ENCODE peak calls at places on chromosome 20, in eight cellular contexts. L is CD8-positive, alpha-beta T cell; D is cardiac muscle cell; R is uterus; H is heart left ventricle; S is upper lobe of right lung; U is fibroblast of lung; N is lower lobe of right lung. X is an unnamed sample. For H3K4me1, the result is how much of the 10 kb centered on the place peaks cover.

GRCh38 chr20:33555755-33556154 is 65.9 kb downstream of the CBFA2T2 start:
- DNase-seq in U (no peak), R (no peak), H (no peak), L (no peak), D (no peak), N (no peak), S (no peak), X (no peak)

GRCh38 chr20:23229989-23230388 is 120.6 kb upstream of the NXT1 start:
- DNase-seq in U (no peak), L (no peak), D (no peak), N (no peak), S (no peak), R (no peak), H (no peak), X (no peak)

GRCh38 chr20:2840967-2841531 is 504 bp downstream of the VPS16 start:
- DNase-seq in R (peak), D (peak), N (peak), U (peak), S (peak), L (peak), H (peak), X (peak)

GRCh38 chr20:41654292-41654691 is 36.1 kb upstream of the CHD6 start:
- DNase-seq in U (no peak), L (no peak), S (no peak), N (no peak), D (no peak), R (no peak), H (no peak), X (no peak)

GRCh38 chr20:53865905-53866786 is 204.2 kb downstream of the BCAS1 start:
- DNase-seq in R (no peak), D (peak), S (no peak), U (peak), H (peak), N (no peak), L (no peak), X (no peak)

GRCh38 chr20:39822667-39823066 is 860.5 kb downstream of the DHX35 start:
- DNase-seq in S (no peak), L (no peak), R (no peak), H (no peak), D (no peak), N (no peak), U (peak), X (no peak)

GRCh38 chr20:19552896-19553180 is 205.2 kb upstream of the RIN2 start:
- DNase-seq in H (no peak), S (no peak), N (no peak), L (no peak), D (no peak), R (no peak), U (no peak), X (no peak)

GRCh38 chr20:33521461-33521860 is 31.6 kb downstream of the CBFA2T2 start:
- DNase-seq in U (no peak), N (no peak), S (no peak), D (no peak), H (no peak), L (no peak), R (no peak), X (no peak)

GRCh38 chr20:58699246-58700107 is 6.9 kb downstream of the NPEPL1 start:
- DNase-seq in U (no peak), N (no peak), S (no peak), L (no peak), H (no peak), D (no peak), R (peak), X (peak)

GRCh38 chr20:62282103-62282502 is 20.7 kb upstream of the ADRM1 start:
- DNase-seq in R (no peak), D (no peak), N (no peak), U (no peak), S (no peak), H (no peak), L (no peak), X (no peak)

GRCh38 chr20:24138951-24139350 is 150.4 kb upstream of the GGTLC1 start:
- DNase-seq in D (no peak), S (no peak), U (no peak), H (no peak), L (no peak), R (no peak), N (no peak), X (no peak)

DNA sequence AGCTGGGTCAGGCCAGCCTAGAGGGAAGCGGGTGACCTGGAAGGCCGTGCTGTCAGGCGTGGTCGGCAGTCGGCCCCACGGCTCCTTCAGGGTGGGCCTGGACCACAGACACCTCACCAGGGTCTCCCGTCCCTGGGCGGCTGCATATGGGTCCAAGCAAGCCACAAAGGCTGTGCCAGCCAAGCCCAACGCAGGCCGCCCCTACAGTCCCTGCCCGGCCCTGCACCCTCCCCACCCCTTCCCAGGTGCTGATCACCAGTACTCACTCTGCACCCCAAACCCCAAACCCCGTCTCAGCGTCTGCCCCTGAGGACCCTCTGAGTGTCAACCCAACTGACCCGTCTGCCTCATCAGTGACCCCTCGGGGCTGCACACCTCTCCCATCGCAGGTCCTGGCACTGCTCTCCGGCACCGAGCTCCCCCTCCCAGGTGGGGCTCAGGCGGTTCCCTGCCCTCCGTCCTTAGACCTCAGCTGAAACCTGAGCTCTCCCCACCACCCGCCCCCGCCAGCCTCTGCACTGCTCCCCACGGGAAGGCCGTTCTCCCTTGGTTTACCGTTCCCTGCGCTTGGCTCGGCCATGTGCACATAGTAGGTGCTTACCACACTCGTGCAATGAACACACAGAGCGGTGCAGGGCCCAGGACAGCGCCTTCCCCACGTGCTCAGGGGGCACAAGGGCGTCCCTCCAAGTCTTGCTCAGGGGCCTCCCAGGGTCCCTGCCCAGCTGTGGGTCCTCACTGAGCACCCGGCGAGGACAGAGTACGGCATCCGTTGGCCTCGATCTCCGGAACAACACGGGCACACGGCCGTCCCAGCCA is 1.4 kb upstream of the PPDPF start:
- DNase-seq in H (peak), L (no peak), R (peak), U (no peak), S (peak), D (no peak), N (peak), X (no peak)
- TF ChIP-seq CTCF in H (no peak), L (no peak), R (no peak), U (no peak), S (no peak), D (no peak), N (no peak), X (no peak)

GRCh38 chr20:50110141-50111047 is 2.6 kb downstream of the UBE2V1 start:
- DNase-seq in L (peak), S (no peak), D (no peak), H (no peak), R (no peak), N (no peak), U (no peak), X (no peak)

GRCh38 chr20:50112512-50113419 is at the start of gene UBE2V1:
- DNase-seq in H (peak), N (peak), U (peak), L (peak), S (peak), R (peak), D (peak), X (peak)

GRCh38 chr20:50111829-50112495 is 988 bp downstream of the UBE2V1 start:
- DNase-seq in N (no peak), R (no peak), D (no peak), L (no peak), S (no peak), U (no peak), H (no peak), X (no peak)

GRCh38 chr20:50113420-50114224 is 672 bp upstream of the UBE2V1 start:
- DNase-seq in N (no peak), S (no peak), L (no peak), D (no peak), H (no peak), U (no peak), R (no peak), X (no peak)

GRCh38 chr20:50111120-50111828 is 1.7 kb downstream of the UBE2V1 start:
- DNase-seq in D (no peak), R (no peak), L (no peak), H (no peak), N (no peak), U (no peak), S (no peak), X (no peak)
- H3K4me1 ChIP-seq in D (half or more), R (under half), L (half or more), H (under half), N (half or more), U (under half), S (half or more), X (half or more)

DNA sequence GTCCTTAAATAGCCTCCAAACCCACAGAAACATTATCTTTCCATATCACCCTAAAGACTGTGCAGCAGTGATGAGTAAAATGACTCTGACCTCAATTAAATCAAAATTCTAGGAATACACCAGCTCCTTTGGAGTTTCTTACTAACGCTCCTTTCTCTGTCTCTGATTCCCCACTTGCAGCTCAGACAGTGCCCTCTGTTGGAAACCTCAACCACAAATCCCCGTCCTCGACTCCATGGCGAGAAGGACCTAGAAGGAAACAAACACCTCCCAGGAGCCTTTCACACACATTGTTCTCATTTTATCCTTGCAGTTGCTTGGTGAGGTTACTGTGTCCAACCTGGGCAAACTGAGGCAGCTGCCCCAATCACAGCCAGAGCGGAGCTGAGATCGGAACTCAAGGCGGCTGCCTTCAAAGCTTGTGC is 17.7 kb upstream of the PARD6B start:
- DNase-seq in R (peak), H (peak), N (no peak), S (no peak), U (peak), L (no peak), D (peak), X (no peak)
- TF ChIP-seq CTCF in R (peak), H (peak), N (peak), S (peak), U (peak), L (no peak), D (peak), X (peak)

GRCh38 chr20:10922521-10922920 is 248.7 kb upstream of the JAG1 start:
- DNase-seq in H (no peak), L (no peak), D (no peak), N (no peak), U (peak), R (no peak), S (no peak), X (no peak)
- H3K4me1 ChIP-seq in H (under half), L (under half), D (under half), N (under half), U (under half), R (under half), S (under half), X (under half)